ENCODE peak calls at places on chromosomes 3 and 15, in five cellular contexts. D is fibroblast of lung, P is astrocyte, U is SK-N-SH, V is MM.1S. I is an unnamed sample.

GRCh38 chr15:53022788-53023187 is 232.7 kb upstream of the ONECUT1 start:
- DNase-seq in D (no peak), P (no peak), U (no peak), V (no peak), I (no peak)

GRCh38 chr3:16066975-16067374 is 107.5 kb upstream of the GALNT15 start:
- DNase-seq in V (no peak), U (no peak), P (peak; percentile 93), D (peak; percentile 93), I (peak; percentile 25)

GRCh38 chr3:535566-536416 is 339.2 kb downstream of the CHL1 start:
- DNase-seq in U (peak; percentile 70), P (no peak), D (peak; percentile 10), V (no peak), I (no peak)

GRCh38 chr3:66425032-66425431 is 75.8 kb downstream of the LRIG1 start:
- DNase-seq in U (no peak), V (no peak), D (no peak), P (no peak), I (no peak)

GRCh38 chr15:70264014-70264492 is 166.3 kb upstream of the TLE3 start:
- DNase-seq in D (peak; percentile 84), P (peak; percentile 76), U (peak; percentile 78), V (no peak), I (no peak)

GRCh38 chr3:98561727-98562521 is 30.1 kb downstream of the GPR15 start:
- DNase-seq in U (no peak), D (peak; percentile 53), P (peak; percentile 35), V (no peak), I (peak; percentile 50)

GRCh38 chr3:25820372-25820771 is 30.5 kb downstream of the OXSM start:
- DNase-seq in V (peak; percentile 77), P (peak; percentile 98), U (no peak), D (peak; percentile 98), I (peak; percentile 87)

GRCh38 chr15:42890161-42890913 is 30.2 kb downstream of the TTBK2 start:
- DNase-seq in V (no peak), U (no peak), P (peak; percentile 98), D (peak; percentile 98), I (peak; percentile 71)

GRCh38 chr3:31562525-31562924 is 29.8 kb downstream of the STT3B start:
- DNase-seq in P (no peak), D (no peak), U (no peak), V (no peak), I (no peak)

GRCh38 chr15:95300958-95301357 is 1029.5 kb upstream of the NR2F2 start:
- DNase-seq in U (no peak), P (peak; percentile 72), D (peak; percentile 80), V (no peak), I (peak; percentile 76)

GRCh38 chr3:36843065-36844051 is 79.0 kb upstream of the DCLK3 start:
- DNase-seq in U (peak; percentile 43), P (peak; percentile 9), V (peak; percentile 9), D (peak; percentile 19), I (peak; percentile 56)

GRCh38 chr15:51647128-51647562 is 24.6 kb upstream of the DMXL2 start:
- DNase-seq in U (peak; percentile 47), V (no peak), D (peak; percentile 59), P (peak; percentile 43), I (peak; percentile 79)

GRCh38 chr15:68151277-68151676 is 53.9 kb downstream of the CALML4 start:
- DNase-seq in U (no peak), V (no peak), D (peak; percentile 10), P (peak; percentile 4), I (no peak)

GRCh38 chr3:130841357-130841756 is 52.5 kb upstream of the ATP2C1 start:
- DNase-seq in P (peak; percentile 7), D (peak; percentile 8), V (peak; percentile 52), U (no peak), I (peak; percentile 38)

GRCh38 chr3:177944228-177944661 is 592.0 kb upstream of the KCNMB2 start:
- DNase-seq in U (no peak), P (no peak), V (no peak), D (peak; percentile 23), I (peak; percentile 11)

GRCh38 chr3:124800511-124801374 is 70.5 kb downstream of the UMPS start:
- DNase-seq in U (peak; percentile 67), D (peak; percentile 63), V (no peak), P (peak; percentile 58), I (no peak)

GRCh38 chr3:166955549-166955948 is 424.5 kb downstream of the ZBBX start:
- DNase-seq in D (no peak), U (no peak), V (no peak), P (no peak), I (peak; percentile 27)

GRCh38 chr3:124859025-124859424 is 28.1 kb downstream of the ITGB5 start:
- DNase-seq in U (no peak), V (no peak), P (peak; percentile 91), D (peak; percentile 92), I (no peak)

GRCh38 chr15:66999046-66999557 is 66.3 kb upstream of the SMAD3 start:
- DNase-seq in P (no peak), U (no peak), V (no peak), D (peak; percentile 12), I (no peak)

GRCh38 chr3:58824777-58825176 is 158.2 kb upstream of the FAM3D start:
- DNase-seq in V (no peak), D (no peak), P (no peak), U (no peak), I (no peak)

GRCh38 chr3:143951351-143951971 is 20.2 kb upstream of the DIPK2A start:
- DNase-seq in V (peak; percentile 56), P (no peak), U (peak; percentile 11), D (peak; percentile 36), I (peak; percentile 54)

GRCh38 chr3:33403756-33404155 is 36.4 kb downstream of the UBP1 start:
- DNase-seq in V (no peak), D (peak; percentile 62), P (peak; percentile 50), U (no peak), I (no peak)

GRCh38 chr15:35444557-35445204 is 101.3 kb downstream of the DPH6 start:
- DNase-seq in D (peak; percentile 52), P (peak; percentile 30), U (peak; percentile 56), V (peak; percentile 27), I (peak; percentile 76)

GRCh38 chr3:9843715-9844438 is at the start of gene RPUSD3:
- DNase-seq in V (peak; percentile 94), D (peak; percentile 93), P (peak; percentile 87), U (peak; percentile 100), I (peak; percentile 99)

GRCh38 chr3:40660554-40660953 is 135.8 kb downstream of the ZNF621 start:
- DNase-seq in D (no peak), P (no peak), V (no peak), U (no peak), I (no peak)

GRCh38 chr15:40789999-40790398 is 16.9 kb upstream of the ZFYVE19 start:
- DNase-seq in P (no peak), U (no peak), V (no peak), D (no peak), I (no peak)

DNA sequence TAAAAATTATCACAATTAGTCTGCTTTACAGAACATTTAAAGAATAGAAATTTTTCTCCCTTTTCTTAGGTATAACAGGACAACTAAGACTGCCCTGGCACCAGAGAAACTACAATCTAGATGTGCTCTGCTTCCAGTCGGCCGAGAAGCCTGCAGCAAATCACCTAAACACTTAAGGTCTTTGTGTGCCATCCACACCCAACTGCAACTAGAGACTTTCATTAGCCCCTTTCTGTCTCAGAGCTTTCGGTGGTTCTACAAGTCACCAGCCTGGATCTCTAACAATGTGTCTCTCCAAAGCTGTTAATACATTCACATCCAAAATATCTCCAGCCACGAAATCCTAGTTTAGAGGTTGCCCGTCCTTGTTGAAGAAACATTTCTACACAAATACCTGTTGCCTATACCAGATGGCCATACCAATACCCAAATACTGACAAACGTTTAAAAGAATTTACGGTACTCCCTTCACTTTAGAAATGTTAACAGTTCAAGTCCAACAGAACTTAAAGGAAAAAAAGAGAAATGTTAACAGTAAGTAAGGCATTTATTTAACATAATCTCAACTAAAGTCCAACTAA is 6.7 kb downstream of the PRC1 start:
- DNase-seq in P (no peak), D (peak; percentile 7), U (no peak), V (no peak), I (no peak)
- H3K9ac ChIP-seq in P (peak overlapping the region; percentile 12), D (no peak overlapping the region), U (no peak overlapping the region), V (no peak overlapping the region), I (no peak overlapping the region)

GRCh38 chr3:154954750-154955149 is 125.4 kb upstream of the MME start:
- DNase-seq in P (no peak), V (peak; percentile 70), U (no peak), D (peak; percentile 24), I (peak; percentile 46)
- H2AFZ ChIP-seq in P (no peak overlapping the region), V (no peak overlapping the region), U (no peak overlapping the region), D (no peak overlapping the region), I (no peak overlapping the region)

GRCh38 chr15:89837134-89837829 is 22.6 kb upstream of the ANPEP start:
- DNase-seq in P (peak; percentile 38), D (peak; percentile 72), U (no peak), V (no peak), I (peak; percentile 34)

GRCh38 chr15:89837830-89838178 is 23.2 kb upstream of the ANPEP start:
- DNase-seq in U (no peak), P (peak; percentile 65), D (no peak), V (no peak), I (no peak)

GRCh38 chr15:89833966-89834365 is 19.3 kb upstream of the ANPEP start:
- DNase-seq in P (no peak), U (no peak), D (no peak), V (no peak), I (no peak)

GRCh38 chr15:89835190-89835564 is 20.5 kb upstream of the ANPEP start:
- DNase-seq in D (no peak), V (no peak), U (no peak), P (no peak), I (no peak)

DNA sequence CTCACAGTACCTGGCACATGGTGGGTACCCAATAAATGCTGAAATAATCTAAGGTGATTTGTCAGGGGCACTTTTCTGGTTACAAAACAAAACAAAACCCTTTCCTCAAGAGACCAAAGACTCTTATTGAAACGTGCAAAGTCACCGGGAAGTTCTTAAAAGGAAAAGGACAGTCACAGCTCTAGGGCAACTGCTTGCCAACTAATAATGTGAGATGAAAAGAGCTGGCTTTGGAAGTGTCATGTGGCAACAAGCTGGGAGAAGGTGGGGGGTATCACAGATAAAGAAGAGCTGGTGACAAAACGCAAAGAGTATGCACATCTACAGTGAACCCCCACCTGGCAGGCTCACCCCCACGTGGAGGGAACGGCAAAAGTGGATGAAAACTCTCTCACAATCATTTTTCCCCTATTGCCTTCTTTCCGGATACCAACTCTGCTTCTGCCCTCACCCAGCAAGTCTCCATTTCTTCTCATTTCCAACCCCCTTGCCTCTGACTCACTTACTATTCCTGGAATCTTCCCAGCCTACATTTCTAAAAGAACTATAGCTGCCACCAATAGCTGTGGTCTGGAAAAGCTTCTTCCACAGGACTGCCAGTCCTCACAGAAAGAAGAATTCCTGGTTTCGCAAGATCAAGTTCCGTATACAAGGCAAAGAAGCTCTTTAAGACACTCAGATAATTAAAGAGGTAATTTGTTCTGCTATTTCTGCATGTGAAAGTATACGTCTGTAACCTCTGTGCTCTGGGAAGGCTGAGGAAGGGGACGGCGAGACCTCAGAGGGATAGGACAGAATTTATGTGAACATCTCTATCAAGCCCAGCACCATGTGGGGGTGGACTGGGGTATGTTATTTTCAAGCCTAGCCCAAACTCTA is 21.8 kb upstream of the ANPEP start:
- DNase-seq in P (peak; percentile 96), U (no peak), D (peak; percentile 97), V (no peak), I (peak; percentile 89)
- H3K4me3 ChIP-seq in P (peak overlapping the region; percentile 43), U (peak overlapping the region; percentile 6), D (peak overlapping the region; percentile 15), V (no peak overlapping the region), I (no peak overlapping the region)

GRCh38 chr3:119297169-119297568 is 3.0 kb downstream of the ARHGAP31 start:
- DNase-seq in U (no peak), D (peak; percentile 80), V (no peak), P (peak; percentile 73), I (peak; percentile 27)
- H3K9ac ChIP-seq in U (peak overlapping the region; percentile 91), D (no peak overlapping the region), V (no peak overlapping the region), P (peak overlapping the region; percentile 93), I (no peak overlapping the region)